ENCODE peak calls at places on chromosomes 16 and 17, in eight cellular contexts. Y, V, O, R, Q, U, Z and C are unnamed samples.

GRCh38 chr16:47503936-47504335 is 42.8 kb downstream of the PHKB start:
- DNase-seq in Z (no peak), Y (no peak), V (no peak), U (no peak), Q (no peak), O (no peak), R (no peak), C (no peak)

GRCh38 chr17:2705888-2706795 is 5.4 kb downstream of the CLUH start:
- DNase-seq in U (no peak), Z (no peak), Y (peak; percentile 44), Q (no peak), R (no peak), V (no peak), O (no peak), C (no peak)

GRCh38 chr17:59760164-59760563 is 52.7 kb downstream of the VMP1 start:
- DNase-seq in R (no peak), Q (no peak), O (no peak), Z (no peak), Y (no peak), V (no peak), U (no peak), C (no peak)

GRCh38 chr17:40095944-40096791 is 4.2 kb downstream of the NR1D1 start:
- DNase-seq in Q (peak; percentile 87), Z (peak; percentile 89), O (peak; percentile 99), U (no peak), V (peak; percentile 88), Y (no peak), R (no peak), C (no peak)

GRCh38 chr17:75488693-75489510 is 26.4 kb downstream of the CASKIN2 start:
- DNase-seq in O (no peak), Y (no peak), V (no peak), R (no peak), Z (no peak), Q (no peak), U (no peak), C (no peak)

GRCh38 chr16:56789360-56789759 is 59.4 kb downstream of the NUP93 start:
- DNase-seq in V (peak; percentile 85), Q (peak; percentile 54), R (no peak), O (peak; percentile 19), Y (peak; percentile 57), U (no peak), Z (no peak), C (peak; percentile 69)

GRCh38 chr17:35051183-35051578 is 12.3 kb downstream of the RFFL start:
- DNase-seq in Y (no peak), O (peak; percentile 87), Z (peak; percentile 30), V (peak; percentile 48), U (no peak), Q (peak; percentile 29), R (no peak), C (no peak)

GRCh38 chr16:67176662-67177061 is 6.3 kb downstream of the NOL3 start:
- DNase-seq in Z (no peak), V (no peak), O (no peak), Y (no peak), U (no peak), R (no peak), Q (no peak), C (peak; percentile 77)

GRCh38 chr16:81456523-81457325 is 12.1 kb downstream of the CMIP start:
- DNase-seq in Z (no peak), R (no peak), V (no peak), O (no peak), U (no peak), Y (peak; percentile 91), Q (no peak), C (no peak)